ENCODE peak calls at places on chromosomes 4 and X, in four cellular contexts. M is psoas muscle, O is Peyer's patch, D is NB4. F is an unnamed sample.

GRCh38 chr4:19675172-19675811 is 576.4 kb upstream of the SLIT2 start:
- DNase-seq in M (no peak), D (no peak), O (no peak), F (no peak)

GRCh38 chrX:15356444-15356843 is 21.1 kb upstream of the PIGA start:
- DNase-seq in O (no peak), M (no peak), D (peak), F (no peak)

GRCh38 chrX:97310373-97310772 is 426.7 kb downstream of the RPA4 start:
- DNase-seq in D (no peak), M (no peak), O (no peak), F (no peak)

GRCh38 chr4:174118171-174118570 is 165.3 kb downstream of the FBXO8 start:
- DNase-seq in D (no peak), M (no peak), O (no peak), F (no peak)

GRCh38 chr4:79050521-79050880 is 111.3 kb upstream of the PAQR3 start:
- DNase-seq in O (no peak), M (no peak), D (peak), F (no peak)

GRCh38 chrX:137695405-137695804 is 129.5 kb downstream of the ZIC3 start:
- DNase-seq in D (no peak), O (no peak), M (no peak), F (no peak)

GRCh38 chrX:11188664-11189063 is 77.5 kb downstream of the HCCS start:
- DNase-seq in M (no peak), D (no peak), O (no peak), F (no peak)

GRCh38 chrX:11193035-11193469 is 81.9 kb downstream of the HCCS start:
- DNase-seq in O (no peak), M (no peak), D (peak), F (no peak)

GRCh38 chr4:84622959-84623358 is 40.0 kb downstream of the CDS1 start:
- DNase-seq in O (no peak), M (no peak), D (no peak), F (no peak)

GRCh38 chr4:147546341-147546740 is 65.4 kb downstream of the EDNRA start:
- DNase-seq in M (no peak), O (no peak), D (no peak), F (no peak)

DNA sequence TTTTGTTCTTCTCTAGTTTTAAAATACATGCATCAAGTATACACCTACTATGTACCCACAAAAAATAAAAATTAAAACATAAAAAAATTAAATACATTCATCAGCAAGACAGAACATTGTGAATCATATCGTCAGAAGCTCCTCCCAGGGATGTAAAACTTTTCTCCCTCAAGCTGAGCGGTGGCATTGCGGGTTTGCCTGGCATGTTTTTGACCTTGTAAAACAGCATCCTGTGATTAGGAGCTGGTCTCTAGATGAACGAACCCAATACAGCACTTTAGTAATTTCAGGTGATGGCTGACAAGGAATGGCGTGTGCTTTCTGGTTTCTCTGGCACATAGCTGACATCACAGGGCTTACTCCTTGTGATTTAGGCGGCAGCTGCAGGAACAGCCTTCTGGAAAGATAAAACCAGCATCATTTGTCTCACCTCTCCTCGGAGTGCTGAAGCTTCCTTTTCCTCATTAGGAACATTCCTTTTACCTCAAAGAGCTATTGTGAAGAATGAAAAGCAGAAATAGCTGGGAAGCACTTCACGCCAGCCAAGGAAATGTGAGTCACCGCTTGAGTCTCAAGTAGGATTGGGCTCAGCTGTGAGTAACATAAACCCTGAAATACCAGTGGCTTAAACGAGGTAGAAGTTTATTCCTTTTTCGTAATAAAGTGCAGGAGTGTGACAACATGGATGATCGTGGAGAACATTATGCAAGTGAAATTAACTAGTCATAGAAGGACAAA is 44.3 kb downstream of the NYX start:
- DNase-seq in D (peak), M (no peak), O (no peak), F (no peak)
- H3K4me3 ChIP-seq in D (no peak), M (no peak), O (no peak), F (no peak)

DNA sequence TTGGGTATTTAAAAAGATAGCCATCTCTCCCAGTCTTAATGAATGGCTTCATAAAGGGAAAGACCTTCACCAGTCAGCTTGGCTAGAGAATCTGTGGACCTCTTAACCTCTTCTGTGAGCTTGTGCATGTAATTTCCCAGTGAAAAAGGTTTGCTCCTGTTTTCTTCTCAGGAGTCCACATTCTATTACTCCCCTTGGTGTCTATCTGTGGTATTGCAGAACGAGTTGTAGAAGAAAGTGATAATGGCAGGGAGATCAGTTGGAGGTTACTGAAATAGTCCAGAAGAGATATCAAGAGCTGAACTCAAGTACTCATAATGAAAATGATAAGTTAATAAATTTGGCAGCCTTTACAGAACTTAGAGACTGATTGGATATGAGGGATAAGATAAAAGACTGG is 16.5 kb upstream of the VAMP7 start:
- DNase-seq in O (no peak), M (no peak), D (peak), F (no peak)
- TF ChIP-seq CTCF in O (no peak), M (no peak), D (peak), F (no peak)

GRCh38 chr4:13657016-13657415 is 29.5 kb upstream of the BOD1L1 start:
- DNase-seq in D (no peak), O (no peak), M (no peak), F (no peak)
- H3K4me3 ChIP-seq in D (peak), O (peak), M (peak), F (peak)

DNA sequence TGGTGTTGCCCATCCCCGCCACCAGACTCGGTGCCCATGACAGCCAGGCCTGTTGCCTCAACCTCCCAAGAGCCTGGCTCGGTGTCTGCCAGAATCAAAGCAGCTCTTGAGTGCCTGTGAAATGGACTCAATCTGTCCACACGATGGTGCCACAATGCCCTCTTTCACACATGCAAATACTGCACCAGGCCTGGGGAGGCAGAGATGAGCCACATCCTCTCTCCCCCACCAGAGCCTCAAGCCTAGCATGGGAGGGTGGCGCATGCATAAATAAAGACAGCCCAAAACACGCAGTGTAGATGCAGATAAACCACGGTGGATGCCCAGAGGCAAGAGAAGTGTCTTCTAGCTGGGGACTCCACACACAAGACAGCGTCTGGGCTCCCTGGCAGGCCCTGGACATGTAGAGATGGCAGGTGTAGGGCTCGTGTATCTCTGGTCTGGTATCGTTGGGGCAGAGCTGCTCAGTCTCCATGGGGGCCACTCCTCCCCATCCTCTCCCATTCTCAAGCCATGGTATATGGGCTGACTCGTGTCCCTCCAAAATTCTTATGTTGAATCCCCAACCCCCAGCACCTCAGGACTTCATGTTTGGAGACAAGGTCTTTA is 65.6 kb downstream of the JAKMIP1 start:
- DNase-seq in M (no peak), O (no peak), D (peak), F (no peak)
- TF ChIP-seq CTCF in M (no peak), O (no peak), D (no peak), F (peak)

GRCh38 chrX:105821471-105822081 is 763 bp upstream of the NRK start:
- DNase-seq in O (no peak), D (no peak), M (no peak), F (peak)
- H3K4me3 ChIP-seq in O (no peak), D (no peak), M (peak), F (no peak)

DNA sequence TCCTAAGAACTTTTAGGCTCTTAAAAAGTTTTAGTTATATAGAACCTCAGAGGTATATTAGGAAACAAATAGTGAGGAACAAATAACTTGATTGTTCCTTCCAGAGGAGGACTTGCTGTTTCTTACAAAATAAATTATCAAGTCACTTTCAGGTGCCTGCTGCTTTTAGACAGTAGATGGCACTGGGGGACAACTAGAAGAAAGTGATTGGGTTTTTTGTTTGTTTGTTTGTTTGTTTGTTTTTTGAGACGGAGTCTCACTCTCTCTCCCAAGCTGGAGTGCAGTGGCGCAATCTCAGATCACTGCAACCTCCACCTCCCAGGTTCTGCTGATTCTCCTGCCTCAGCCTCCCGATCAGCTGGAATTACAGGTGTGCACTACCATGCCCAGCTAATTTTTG is 35.4 kb upstream of the CDKL5 start:
- DNase-seq in D (no peak), O (no peak), M (no peak), F (no peak)
- TF ChIP-seq CTCF in D (no peak), O (no peak), M (no peak), F (no peak)

DNA sequence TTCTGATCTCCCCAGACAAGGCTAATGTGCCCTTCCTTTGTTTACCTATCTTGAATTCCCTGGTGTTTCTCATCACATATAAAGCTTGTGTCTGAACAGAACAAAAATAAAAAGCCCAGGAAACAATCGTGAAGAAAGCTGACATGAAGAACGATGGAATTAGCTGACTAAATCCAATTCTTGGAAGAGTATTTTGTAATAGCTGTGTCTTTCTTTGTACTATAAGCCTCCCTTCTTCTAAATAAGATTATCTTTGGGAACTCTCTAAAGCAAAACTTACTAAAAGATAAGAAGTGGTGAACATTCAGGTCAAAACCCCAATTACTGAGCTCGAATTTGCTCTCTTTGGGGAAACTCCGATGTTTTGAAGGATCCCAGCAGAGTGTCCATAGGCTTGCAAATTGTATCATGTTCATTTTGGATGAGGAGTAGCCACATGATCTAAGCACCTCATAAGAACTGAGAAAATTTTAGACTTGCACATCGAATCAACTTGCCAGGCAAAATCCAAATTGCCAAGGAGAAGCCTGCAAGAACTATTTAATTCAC is 106.3 kb downstream of the LNX1 start:
- DNase-seq in M (no peak), D (no peak), O (no peak), F (no peak)
- H3K4me3 ChIP-seq in M (no peak), D (no peak), O (no peak), F (no peak)

GRCh38 chr4:185682236-185682635 is 129.8 kb downstream of the SORBS2 start:
- DNase-seq in O (no peak), M (no peak), D (no peak), F (no peak)

GRCh38 chr4:185683222-185683621 is 128.8 kb downstream of the SORBS2 start:
- DNase-seq in M (no peak), D (no peak), O (no peak), F (no peak)

GRCh38 chr4:185685804-185686203 is 126.2 kb downstream of the SORBS2 start:
- DNase-seq in D (no peak), M (no peak), O (no peak), F (no peak)

GRCh38 chr4:185681604-185682003 is 130.4 kb downstream of the SORBS2 start:
- DNase-seq in D (no peak), O (no peak), M (no peak), F (no peak)

GRCh38 chr4:185683896-185684295 is 128.1 kb downstream of the SORBS2 start:
- DNase-seq in D (no peak), M (no peak), O (no peak), F (no peak)
- TF ChIP-seq CTCF in D (no peak), M (no peak), O (no peak), F (no peak)

DNA sequence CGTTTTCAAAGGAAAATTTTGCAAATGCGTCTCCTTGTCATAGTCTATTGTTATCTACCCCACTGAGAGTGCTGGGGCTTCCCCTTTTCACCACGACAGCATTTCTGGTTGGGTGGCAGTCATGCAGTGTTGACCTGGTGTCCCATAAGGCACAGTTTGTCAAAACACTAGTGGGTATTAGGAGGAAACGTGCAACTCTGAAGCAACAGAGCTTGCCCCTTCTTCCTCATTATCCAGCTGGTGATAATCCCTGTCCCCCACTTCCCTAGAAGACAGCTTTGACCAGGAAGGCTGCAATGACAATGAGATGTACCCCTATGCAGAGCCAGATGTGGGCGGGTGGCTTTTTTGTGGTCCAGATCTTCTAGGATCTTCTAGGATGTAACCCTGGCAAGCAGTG is 1.8 kb downstream of the TBC1D1 start:
- DNase-seq in M (no peak), D (peak), O (peak), F (no peak)
- H3K4me3 ChIP-seq in M (peak), D (no peak), O (no peak), F (no peak)

GRCh38 chrX:108735087-108735679 is 1.2 kb downstream of the IRS4 start:
- DNase-seq in O (no peak), M (no peak), D (no peak), F (peak)

GRCh38 chrX:108735680-108736508 is 469 bp downstream of the IRS4 start:
- DNase-seq in O (no peak), D (no peak), M (no peak), F (peak)

GRCh38 chrX:108737754-108738153 is 1.4 kb upstream of the IRS4 start:
- DNase-seq in M (no peak), O (no peak), D (no peak), F (no peak)

GRCh38 chrX:108734426-108734825 is 1.9 kb downstream of the IRS4 start:
- DNase-seq in D (no peak), O (no peak), M (no peak), F (peak)

GRCh38 chrX:108736509-108737479 is at the start of gene IRS4:
- DNase-seq in D (no peak), M (no peak), O (no peak), F (no peak)
- TF ChIP-seq CTCF in D (no peak), M (no peak), O (no peak), F (no peak)

F was measured in upper lobe of right lung.